ENCODE peak calls at places on chromosome 9, in eight cellular contexts. Y is EL; B is GM23248; C is KBM-7; T is C1 segment of cervical spinal cord; N is activated T-cell treated with anti-CD3 and anti-CD28 coated beads, Interleukin-2, amount 50 U/mL, for 48 hours; Z is HuH-7; D is endothelial cell. L is an unnamed sample.

GRCh38 chr9:35108946-35109575 is 6.1 kb upstream of the STOML2 start:
- DNase-seq in N (no peak), T (no peak), C (peak), Y (no peak), Z (no peak), B (no peak), D (no peak), L (no peak)

GRCh38 chr9:133979124-133979920 is 12.8 kb downstream of the VAV2 start:
- DNase-seq in Z (peak), B (peak), C (no peak), D (peak), N (no peak), Y (no peak), T (no peak), L (no peak)

GRCh38 chr9:2013688-2014087 is 1.5 kb upstream of the SMARCA2 start:
- DNase-seq in T (no peak), N (no peak), D (no peak), Z (no peak), B (peak), C (no peak), Y (peak), L (no peak)

GRCh38 chr9:72564517-72565281 is 43.3 kb downstream of the TMC1 start:
- DNase-seq in Y (no peak), D (no peak), N (no peak), B (no peak), C (no peak), Z (no peak), T (no peak), L (no peak)

GRCh38 chr9:111994831-111995458 is 98.3 kb downstream of the UGCG start:
- DNase-seq in Y (no peak), B (no peak), Z (no peak), N (no peak), C (peak), D (no peak), T (no peak), L (no peak)

GRCh38 chr9:121731919-121732318 is 80.5 kb downstream of the DAB2IP start:
- DNase-seq in Z (no peak), D (no peak), Y (no peak), B (peak), T (no peak), N (no peak), C (no peak), L (peak)

GRCh38 chr9:113360242-113360842 is 11.0 kb downstream of the BSPRY start:
- DNase-seq in Y (no peak), B (no peak), C (no peak), N (no peak), D (no peak), Z (no peak), T (no peak), L (no peak)

GRCh38 chr9:124257865-124258764 is at the start of gene NEK6:
- DNase-seq in B (peak), C (peak), Z (no peak), Y (peak), D (no peak), N (no peak), T (peak), L (peak)

GRCh38 chr9:6467006-6467625 is 54.1 kb downstream of the UHRF2 start:
- DNase-seq in D (no peak), Y (no peak), B (no peak), N (no peak), C (no peak), T (no peak), Z (no peak), L (no peak)

GRCh38 chr9:91681461-91682305 is 258.1 kb upstream of the NFIL3 start:
- DNase-seq in T (peak), C (peak), Z (peak), N (peak), D (peak), B (peak), Y (peak), L (peak)

GRCh38 chr9:76868897-76869296 is 37.0 kb downstream of the PRUNE2 start:
- DNase-seq in B (peak), D (no peak), Z (no peak), N (no peak), Y (no peak), C (no peak), T (no peak), L (no peak)

GRCh38 chr9:97873877-97874276 is 20.9 kb downstream of the FOXE1 start:
- DNase-seq in T (no peak), D (no peak), N (no peak), Z (no peak), C (no peak), B (peak), Y (peak), L (peak)

GRCh38 chr9:34571180-34571800 is 18.2 kb downstream of the CNTFR start:
- DNase-seq in C (no peak), Z (no peak), D (no peak), B (no peak), Y (no peak), T (peak), N (no peak), L (no peak)

GRCh38 chr9:27367922-27368316 is 71.0 kb upstream of the EQTN start:
- DNase-seq in D (no peak), C (no peak), B (no peak), T (no peak), N (no peak), Z (no peak), Y (no peak), L (no peak)

GRCh38 chr9:22141906-22142305 is 132.8 kb upstream of the CDKN2B start:
- DNase-seq in B (peak), T (no peak), Z (peak), C (no peak), Y (no peak), N (no peak), D (no peak), L (no peak)

GRCh38 chr9:124412228-124412575 is 3.0 kb downstream of the PSMB7 start:
- DNase-seq in N (no peak), Z (no peak), Y (no peak), C (no peak), B (peak), T (no peak), D (no peak), L (no peak)

GRCh38 chr9:6566409-6567139 is 79.0 kb downstream of the GLDC start:
- DNase-seq in T (peak), C (no peak), N (peak), D (no peak), Y (peak), Z (no peak), B (peak), L (no peak)

GRCh38 chr9:108245901-108246300 is 609.9 kb downstream of the ACTL7B start:
- DNase-seq in Z (no peak), Y (no peak), D (no peak), N (no peak), B (no peak), C (no peak), T (no peak), L (no peak)

GRCh38 chr9:26856413-26857032 is 36.1 kb downstream of the CAAP1 start:
- DNase-seq in D (peak), T (no peak), Y (peak), N (no peak), Z (peak), C (peak), B (peak), L (peak)

L was measured in thyroid gland.